ENCODE peak calls at places on chromosomes 6 and 20, in eight cellular contexts. E, N, K, U, V, R, X and J are unnamed samples.

GRCh38 chr6:134821914-134822862 is 127.7 kb downstream of the ALDH8A1 start:
- DNase-seq in E (peak), N (no peak), K (no peak), U (no peak), V (no peak), R (no peak), X (no peak), J (no peak)

GRCh38 chr6:65170273-65170672 is 536.8 kb downstream of the EYS start:
- DNase-seq in E (peak), N (no peak), K (no peak), U (no peak), V (no peak), R (no peak), X (no peak), J (no peak)

GRCh38 chr20:48630342-48631075 is 197.3 kb downstream of the PREX1 start:
- DNase-seq in E (no peak), N (no peak), K (peak), U (no peak), V (no peak), R (no peak), X (peak), J (peak)

GRCh38 chr20:39395478-39396291 is 433.5 kb downstream of the DHX35 start:
- DNase-seq in E (no peak), N (no peak), K (no peak), U (no peak), V (no peak), R (no peak), X (no peak), J (no peak)

GRCh38 chr6:137791281-137792159 is 75.5 kb upstream of the TNFAIP3 start:
- DNase-seq in E (no peak), N (no peak), K (no peak), U (no peak), V (no peak), R (no peak), X (no peak), J (no peak)

GRCh38 chr6:144219056-144219685 is 66.0 kb upstream of the UTRN start:
- DNase-seq in E (peak), N (no peak), K (no peak), U (no peak), V (no peak), R (no peak), X (peak), J (no peak)

GRCh38 chr20:37956099-37956498 is 53.2 kb downstream of the VSTM2L start:
- DNase-seq in E (no peak), N (no peak), K (no peak), U (no peak), V (no peak), R (no peak), X (no peak), J (no peak)

GRCh38 chr6:76876922-76877553 is 586.3 kb downstream of the HTR1B start:
- DNase-seq in E (peak), N (no peak), K (peak), U (peak), V (no peak), R (no peak), X (peak), J (no peak)

GRCh38 chr20:62979310-62979709 is 26.8 kb downstream of the SLC17A9 start:
- DNase-seq in E (no peak), N (no peak), K (no peak), U (no peak), V (no peak), R (no peak), X (no peak), J (no peak)

GRCh38 chr6:108844632-108845031 is 3.6 kb upstream of the ARMC2 start:
- DNase-seq in E (no peak), N (no peak), K (no peak), U (no peak), V (no peak), R (no peak), X (no peak), J (no peak)